ENCODE peak calls at places on chromosomes 6 and 20, in four cellular contexts. One of them, this sample, is unnamed.

GRCh38 chr6:1526689-1527088 is 83.0 kb upstream of the FOXC1 start:
- DNase-seq in H1: no peak
- DNase-seq in IMR-90: no peak
- DNase-seq in neuronal stem cell: no peak
- DNase-seq in this sample: no peak

GRCh38 chr6:40962241-40962640 is 76.8 kb downstream of the UNC5CL start:
- DNase-seq in IMR-90: peak; percentile 95
- DNase-seq in H1: no peak
- DNase-seq in neuronal stem cell: no peak
- DNase-seq in this sample: peak; percentile 94

GRCh38 chr6:157809613-157810012 is 13.4 kb upstream of the SNX9 start:
- DNase-seq in neuronal stem cell: no peak
- DNase-seq in H1: no peak
- DNase-seq in IMR-90: no peak
- DNase-seq in this sample: no peak

GRCh38 chr6:125974214-125974866 is 12.0 kb upstream of the TRMT11 start:
- DNase-seq in neuronal stem cell: no peak
- DNase-seq in H1: no peak
- DNase-seq in IMR-90: peak; percentile 68
- DNase-seq in this sample: peak; percentile 69

GRCh38 chr6:142705054-142705453 is 239.9 kb downstream of the HIVEP2 start:
- DNase-seq in neuronal stem cell: no peak
- DNase-seq in H1: no peak
- DNase-seq in IMR-90: no peak
- DNase-seq in this sample: no peak

GRCh38 chr6:152642578-152643375 is 5.6 kb upstream of the SYNE1 start:
- DNase-seq in IMR-90: peak; percentile 55
- DNase-seq in H1: peak; percentile 61
- DNase-seq in neuronal stem cell: peak; percentile 27
- DNase-seq in this sample: peak; percentile 15

GRCh38 chr20:4256886-4257285 is 241.5 kb upstream of the RNF24 start:
- DNase-seq in neuronal stem cell: no peak
- DNase-seq in H1: no peak
- DNase-seq in IMR-90: no peak
- DNase-seq in this sample: no peak

GRCh38 chr6:91317247-91317646 is 730.4 kb upstream of the MAP3K7 start:
- DNase-seq in IMR-90: peak; percentile 1
- DNase-seq in neuronal stem cell: no peak
- DNase-seq in H1: no peak
- DNase-seq in this sample: peak; percentile 9

GRCh38 chr6:95548188-95548837 is 29.0 kb upstream of the MANEA start:
- DNase-seq in IMR-90: no peak
- DNase-seq in H1: no peak
- DNase-seq in neuronal stem cell: no peak
- DNase-seq in this sample: no peak

GRCh38 chr6:60952500-60952899 is 1333.5 kb downstream of the KHDRBS2 start:
- DNase-seq in neuronal stem cell: no peak
- DNase-seq in IMR-90: no peak
- DNase-seq in H1: no peak
- DNase-seq in this sample: no peak

GRCh38 chr20:62739581-62740285 is 31.1 kb downstream of the NTSR1 start:
- DNase-seq in IMR-90: no peak
- DNase-seq in neuronal stem cell: no peak
- DNase-seq in H1: no peak
- DNase-seq in this sample: no peak

GRCh38 chr6:140178550-140179334 is 804.3 kb upstream of the CITED2 start:
- DNase-seq in IMR-90: peak; percentile 81
- DNase-seq in H1: no peak
- DNase-seq in neuronal stem cell: no peak
- DNase-seq in this sample: no peak

GRCh38 chr20:44153636-44154043 is 33.3 kb downstream of the JPH2 start:
- DNase-seq in neuronal stem cell: no peak
- DNase-seq in H1: no peak
- DNase-seq in IMR-90: peak; percentile 13
- DNase-seq in this sample: peak; percentile 50

GRCh38 chr6:121726596-121726995 is 291.1 kb downstream of the GJA1 start:
- DNase-seq in neuronal stem cell: no peak
- DNase-seq in H1: no peak
- DNase-seq in IMR-90: peak; percentile 0
- DNase-seq in this sample: no peak

GRCh38 chr20:36784900-36785299 is 11.3 kb upstream of the DSN1 start:
- DNase-seq in H1: no peak
- DNase-seq in IMR-90: peak; percentile 39
- DNase-seq in neuronal stem cell: no peak
- DNase-seq in this sample: no peak

GRCh38 chr6:136766274-136766673 is 26.0 kb downstream of the MAP3K5 start:
- DNase-seq in IMR-90: no peak
- DNase-seq in H1: no peak
- DNase-seq in neuronal stem cell: no peak
- DNase-seq in this sample: no peak

GRCh38 chr6:89803271-89803670 is 16.3 kb downstream of the MDN1 start:
- DNase-seq in neuronal stem cell: no peak
- DNase-seq in IMR-90: no peak
- DNase-seq in H1: no peak
- DNase-seq in this sample: no peak

GRCh38 chr6:3405679-3406078 is 51.2 kb downstream of the SLC22A23 start:
- DNase-seq in IMR-90: peak; percentile 46
- DNase-seq in H1: no peak
- DNase-seq in neuronal stem cell: no peak
- DNase-seq in this sample: peak; percentile 13

GRCh38 chr20:2101057-2101934 is at the start of gene STK35:
- DNase-seq in IMR-90: no peak
- DNase-seq in H1: no peak
- DNase-seq in neuronal stem cell: no peak
- DNase-seq in this sample: no peak

GRCh38 chr6:142207265-142207877 is 60.3 kb downstream of the VTA1 start:
- DNase-seq in H1: peak; percentile 21
- DNase-seq in IMR-90: peak; percentile 64
- DNase-seq in neuronal stem cell: peak; percentile 51
- DNase-seq in this sample: peak; percentile 68

GRCh38 chr20:50027611-50028105 is 44.9 kb downstream of the SNAI1 start:
- DNase-seq in neuronal stem cell: no peak
- DNase-seq in IMR-90: peak; percentile 92
- DNase-seq in H1: no peak
- DNase-seq in this sample: peak; percentile 97

GRCh38 chr20:20743511-20744169 is 31.2 kb upstream of the RALGAPA2 start:
- DNase-seq in neuronal stem cell: peak; percentile 58
- DNase-seq in H1: no peak
- DNase-seq in IMR-90: no peak
- DNase-seq in this sample: peak; percentile 22

GRCh38 chr20:38805958-38806854 is 709 bp downstream of the PPP1R16B start:
- DNase-seq in H1: no peak
- DNase-seq in neuronal stem cell: no peak
- DNase-seq in IMR-90: no peak
- DNase-seq in this sample: no peak

GRCh38 chr20:38458314-38458713 is 14.3 kb upstream of the RALGAPB start:
- DNase-seq in H1: no peak
- DNase-seq in IMR-90: no peak
- DNase-seq in neuronal stem cell: no peak
- DNase-seq in this sample: no peak

GRCh38 chr6:73830119-73830518 is 134.1 kb downstream of the CD109 start:
- DNase-seq in H1: no peak
- DNase-seq in neuronal stem cell: no peak
- DNase-seq in IMR-90: no peak
- DNase-seq in this sample: no peak

GRCh38 chr6:1940381-1940780 is 305.0 kb downstream of the GMDS start:
- DNase-seq in H1: no peak
- DNase-seq in IMR-90: no peak
- DNase-seq in neuronal stem cell: no peak
- DNase-seq in this sample: no peak

GRCh38 chr6:8277769-8278168 is 157.6 kb downstream of the SLC35B3 start:
- DNase-seq in IMR-90: no peak
- DNase-seq in neuronal stem cell: no peak
- DNase-seq in H1: no peak
- DNase-seq in this sample: no peak

GRCh38 chr20:59163641-59164530 is at the start of gene ZNF831:
- DNase-seq in IMR-90: no peak
- DNase-seq in neuronal stem cell: no peak
- DNase-seq in H1: no peak
- DNase-seq in this sample: no peak

GRCh38 chr6:128474481-128474880 is 45.9 kb downstream of the PTPRK start:
- DNase-seq in H1: no peak
- DNase-seq in neuronal stem cell: no peak
- DNase-seq in IMR-90: peak; percentile 31
- DNase-seq in this sample: peak; percentile 42

GRCh38 chr20:10605547-10606195 is 68.1 kb downstream of the JAG1 start:
- DNase-seq in neuronal stem cell: no peak
- DNase-seq in IMR-90: no peak
- DNase-seq in H1: no peak
- DNase-seq in this sample: no peak

GRCh38 chr6:43941174-43941573 is 171.2 kb downstream of the VEGFA start:
- DNase-seq in IMR-90: no peak
- DNase-seq in neuronal stem cell: no peak
- DNase-seq in H1: no peak
- DNase-seq in this sample: no peak

GRCh38 chr6:123770247-123770949 is 33.3 kb upstream of the NKAIN2 start:
- DNase-seq in H1: no peak
- DNase-seq in neuronal stem cell: no peak
- DNase-seq in IMR-90: no peak
- DNase-seq in this sample: no peak

GRCh38 chr6:123768939-123769338 is 34.7 kb upstream of the NKAIN2 start:
- DNase-seq in IMR-90: no peak
- DNase-seq in H1: no peak
- DNase-seq in neuronal stem cell: no peak
- DNase-seq in this sample: no peak

GRCh38 chr6:123769431-123769830 is 34.2 kb upstream of the NKAIN2 start:
- DNase-seq in neuronal stem cell: no peak
- DNase-seq in H1: no peak
- DNase-seq in IMR-90: no peak
- DNase-seq in this sample: no peak

DNA sequence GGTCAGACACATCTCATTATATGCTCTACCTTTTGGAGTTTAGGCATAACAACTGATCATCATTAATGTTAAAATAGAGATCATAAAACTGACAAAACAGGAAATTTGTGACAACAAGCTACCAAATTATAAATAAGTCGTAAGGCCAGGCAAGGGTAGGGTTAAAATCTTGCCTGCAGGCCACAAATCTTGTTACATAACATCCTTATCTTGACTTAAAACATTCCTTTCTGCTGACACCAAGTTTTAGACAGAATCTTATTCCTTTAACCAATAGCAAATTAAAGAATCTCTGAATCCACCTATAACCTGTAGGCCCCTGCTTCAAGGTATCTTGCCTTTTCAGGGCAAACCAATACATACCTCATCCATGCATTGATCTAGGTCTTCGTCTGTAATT is 32.5 kb upstream of the NKAIN2 start:
- DNase-seq in H1: no peak
- DNase-seq in IMR-90: no peak
- DNase-seq in neuronal stem cell: no peak
- DNase-seq in this sample: no peak
- H2AFZ ChIP-seq in H1: no peak overlapping the region
- H2AFZ ChIP-seq in IMR-90: no peak overlapping the region
- H2AFZ ChIP-seq in neuronal stem cell: no peak overlapping the region
- H2AFZ ChIP-seq in this sample: no peak overlapping the region

GRCh38 chr20:33229843-33230242 is 6.0 kb upstream of the BPIFA1 start:
- DNase-seq in IMR-90: no peak
- DNase-seq in neuronal stem cell: no peak
- DNase-seq in H1: no peak
- DNase-seq in this sample: no peak
- H3K4ac ChIP-seq in IMR-90: no peak overlapping the region
- H3K4ac ChIP-seq in neuronal stem cell: no peak overlapping the region
- H3K4ac ChIP-seq in H1: no peak overlapping the region
- H3K4ac ChIP-seq in this sample: no peak overlapping the region

DNA sequence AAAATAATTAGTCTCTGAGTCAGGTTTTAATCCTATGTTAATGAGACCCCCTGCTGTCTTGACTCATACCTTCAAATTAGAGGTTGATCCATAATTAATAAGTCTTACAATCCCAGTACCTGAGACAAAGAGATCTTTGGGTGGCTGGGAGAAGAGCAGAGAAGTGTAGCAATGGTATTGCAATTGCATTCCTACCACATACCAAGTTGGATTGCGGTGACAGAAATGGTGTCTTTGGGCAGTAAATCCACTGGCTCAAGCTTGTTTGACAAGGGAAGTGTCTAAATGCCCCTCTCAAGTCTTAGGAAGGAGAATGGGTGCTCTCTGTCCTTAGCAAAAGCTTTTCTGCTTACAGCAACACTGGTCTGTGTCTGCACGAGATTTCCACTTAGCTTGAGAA is 150.5 kb downstream of the BTBD3 start:
- DNase-seq in neuronal stem cell: peak; percentile 23
- DNase-seq in IMR-90: no peak
- DNase-seq in H1: no peak
- DNase-seq in this sample: peak; percentile 69
- H3K14ac ChIP-seq in neuronal stem cell: no peak overlapping the region
- H3K14ac ChIP-seq in IMR-90: no peak overlapping the region
- H3K14ac ChIP-seq in H1: no peak overlapping the region
- H3K14ac ChIP-seq in this sample: no peak overlapping the region

DNA sequence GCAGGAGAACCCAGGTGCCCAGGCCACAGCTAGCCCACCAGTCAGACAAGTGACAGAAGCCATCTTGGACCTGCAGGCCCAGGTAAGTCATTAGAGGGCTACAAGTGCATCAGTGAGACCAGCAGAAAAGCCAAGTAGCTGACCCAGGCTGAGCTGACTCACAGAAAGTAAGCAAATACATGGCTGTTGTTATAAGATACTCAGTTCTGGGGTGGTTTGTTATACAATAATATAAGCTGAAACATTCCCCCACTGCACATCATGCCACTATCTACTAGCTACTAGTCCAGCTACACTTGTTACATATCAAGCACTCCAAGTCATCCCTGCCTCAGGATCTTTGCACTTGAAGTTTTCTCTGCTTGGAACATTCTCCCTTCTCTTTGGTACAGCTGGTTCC is 10.0 kb downstream of the DYNLT2 start:
- DNase-seq in H1: no peak
- DNase-seq in neuronal stem cell: no peak
- DNase-seq in IMR-90: peak; percentile 49
- DNase-seq in this sample: no peak
- H2AFZ ChIP-seq in H1: no peak overlapping the region
- H2AFZ ChIP-seq in neuronal stem cell: no peak overlapping the region
- H2AFZ ChIP-seq in IMR-90: no peak overlapping the region
- H2AFZ ChIP-seq in this sample: no peak overlapping the region

This sample was measured in mesenchymal stem cell.